ENCODE peak calls at places on chromosomes 7 and 10, in six cellular contexts. K is ascending aorta, Z is PC-3, R is esophagus squamous epithelium, T is heart right ventricle, L is neuronal stem cell. H is an unnamed sample. For H3K4me1, the result is how much of the 10 kb centered on the place peaks cover.

GRCh38 chr10:17003151-17003550 is 126.5 kb downstream of the CUBN start:
- DNase-seq in L (no peak), R (no peak), K (no peak), T (no peak), Z (no peak), H (peak)

GRCh38 chr10:86632009-86632800 is 22.1 kb upstream of the OPN4 start:
- DNase-seq in L (peak), T (peak), R (no peak), K (no peak), Z (no peak), H (no peak)

GRCh38 chr10:63206997-63207952 is 74.1 kb downstream of the NRBF2 start:
- DNase-seq in K (no peak), T (peak), R (no peak), Z (no peak), L (no peak), H (no peak)

GRCh38 chr7:64888561-64888900 is 14.5 kb upstream of the ZNF273 start:
- DNase-seq in T (no peak), L (no peak), R (no peak), K (no peak), Z (no peak), H (no peak)

GRCh38 chr7:151008511-151009323 is 15.6 kb downstream of the ATG9B start:
- DNase-seq in R (no peak), Z (no peak), K (no peak), T (peak), L (no peak), H (peak)

GRCh38 chr10:31897506-31897905 is 31.1 kb downstream of the ARHGAP12 start:
- DNase-seq in K (no peak), L (no peak), T (no peak), R (no peak), Z (no peak), H (no peak)

GRCh38 chr7:22333680-22334141 is 23.2 kb downstream of the RAPGEF5 start:
- DNase-seq in R (no peak), Z (peak), L (no peak), K (no peak), T (no peak), H (no peak)

GRCh38 chr10:63491558-63492316 is 26.0 kb upstream of the JMJD1C start:
- DNase-seq in K (peak), L (no peak), T (peak), R (no peak), Z (peak), H (no peak)

GRCh38 chr10:32244421-32245207 is 102.3 kb downstream of the EPC1 start:
- DNase-seq in R (no peak), L (no peak), T (no peak), K (no peak), Z (no peak), H (no peak)

GRCh38 chr7:92769844-92770243 is 66.5 kb downstream of the CDK6 start:
- DNase-seq in K (no peak), T (no peak), L (no peak), R (no peak), Z (no peak), H (no peak)

GRCh38 chr7:583410-584121 is 63.9 kb upstream of the PDGFA start:
- DNase-seq in L (no peak), K (no peak), Z (no peak), R (no peak), T (no peak), H (no peak)

GRCh38 chr10:48993627-48994026 is 54.0 kb upstream of the LRRC18 start:
- DNase-seq in K (no peak), R (no peak), Z (no peak), T (no peak), L (no peak), H (no peak)

GRCh38 chr10:86918022-86918471 is 39.4 kb downstream of the MMRN2 start:
- DNase-seq in Z (no peak), R (no peak), T (no peak), L (no peak), K (no peak), H (no peak)

GRCh38 chr10:89251417-89252224 is at the start of gene LIPA:
- DNase-seq in T (peak), L (peak), R (peak), Z (peak), K (peak), H (peak)

GRCh38 chr7:111067251-111067650 is 23.7 kb upstream of the LRRN3 start:
- DNase-seq in Z (no peak), R (no peak), T (no peak), L (no peak), K (no peak), H (no peak)

GRCh38 chr10:91088300-91089140 is 131.9 kb upstream of the PCGF5 start:
- DNase-seq in Z (peak), R (no peak), L (no peak), K (no peak), T (peak), H (no peak)

GRCh38 chr10:93190377-93190776 is 116.7 kb downstream of the CYP26A1 start:
- DNase-seq in Z (no peak), T (no peak), L (no peak), R (no peak), K (no peak), H (no peak)

GRCh38 chr7:35874881-35875280 is 74.0 kb downstream of the SEPTIN7 start:
- DNase-seq in L (no peak), R (no peak), Z (no peak), T (no peak), K (no peak), H (no peak)

GRCh38 chr7:130896898-130897514 is 163.0 kb upstream of the KLF14 start:
- DNase-seq in L (peak), K (peak), R (no peak), T (peak), Z (peak), H (peak)

DNA sequence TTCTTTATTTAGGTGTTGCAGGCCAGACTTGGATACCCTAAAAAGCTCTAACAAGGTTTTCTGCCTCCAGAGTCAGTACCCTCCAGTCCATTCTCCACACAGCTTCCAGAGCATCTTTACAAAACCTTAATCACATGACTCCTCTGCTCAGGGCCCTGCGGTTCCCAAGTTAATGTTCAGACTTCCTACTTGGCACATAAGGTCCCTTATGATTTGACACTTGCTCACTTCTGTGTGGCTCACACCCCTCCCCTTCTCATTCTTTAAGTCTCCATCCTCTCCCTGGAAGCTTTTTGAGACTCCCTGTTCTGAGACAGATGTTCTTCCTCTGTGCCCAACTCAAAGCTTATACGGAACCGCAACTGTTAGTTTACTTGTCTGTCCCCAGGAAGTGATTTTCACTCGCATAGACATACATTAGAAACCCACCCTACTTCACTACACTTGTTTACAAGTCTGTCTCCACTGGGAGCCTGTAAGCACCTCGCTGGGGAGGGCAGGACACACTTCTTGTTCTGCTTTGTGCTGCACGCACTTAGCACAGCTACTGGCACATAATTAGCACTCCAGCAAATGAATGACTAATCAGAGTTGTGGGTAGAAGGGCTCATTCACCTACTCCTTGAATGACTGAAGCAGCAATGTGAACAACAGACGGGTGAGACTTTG is 154.3 kb upstream of the LAMB4 start:
- DNase-seq in T (no peak), R (no peak), K (no peak), L (no peak), Z (no peak), H (no peak)
- H3K4me1 ChIP-seq in T (under half), R (under half), K (under half), L (under half), Z (under half), H (under half)

GRCh38 chr10:102114861-102115618 is 5.1 kb downstream of the LDB1 start:
- DNase-seq in L (peak), R (no peak), Z (peak), T (peak), K (peak), H (peak)

GRCh38 chr10:102115775-102116174 is 4.4 kb downstream of the LDB1 start:
- DNase-seq in Z (no peak), K (no peak), L (no peak), R (no peak), T (no peak), H (no peak)

GRCh38 chr10:102112210-102112817 is 7.9 kb downstream of the LDB1 start:
- DNase-seq in K (no peak), T (no peak), L (no peak), R (no peak), Z (no peak), H (no peak)

GRCh38 chr10:102113261-102113955 is 6.8 kb downstream of the LDB1 start:
- DNase-seq in K (no peak), L (no peak), R (no peak), T (no peak), Z (no peak), H (no peak)

DNA sequence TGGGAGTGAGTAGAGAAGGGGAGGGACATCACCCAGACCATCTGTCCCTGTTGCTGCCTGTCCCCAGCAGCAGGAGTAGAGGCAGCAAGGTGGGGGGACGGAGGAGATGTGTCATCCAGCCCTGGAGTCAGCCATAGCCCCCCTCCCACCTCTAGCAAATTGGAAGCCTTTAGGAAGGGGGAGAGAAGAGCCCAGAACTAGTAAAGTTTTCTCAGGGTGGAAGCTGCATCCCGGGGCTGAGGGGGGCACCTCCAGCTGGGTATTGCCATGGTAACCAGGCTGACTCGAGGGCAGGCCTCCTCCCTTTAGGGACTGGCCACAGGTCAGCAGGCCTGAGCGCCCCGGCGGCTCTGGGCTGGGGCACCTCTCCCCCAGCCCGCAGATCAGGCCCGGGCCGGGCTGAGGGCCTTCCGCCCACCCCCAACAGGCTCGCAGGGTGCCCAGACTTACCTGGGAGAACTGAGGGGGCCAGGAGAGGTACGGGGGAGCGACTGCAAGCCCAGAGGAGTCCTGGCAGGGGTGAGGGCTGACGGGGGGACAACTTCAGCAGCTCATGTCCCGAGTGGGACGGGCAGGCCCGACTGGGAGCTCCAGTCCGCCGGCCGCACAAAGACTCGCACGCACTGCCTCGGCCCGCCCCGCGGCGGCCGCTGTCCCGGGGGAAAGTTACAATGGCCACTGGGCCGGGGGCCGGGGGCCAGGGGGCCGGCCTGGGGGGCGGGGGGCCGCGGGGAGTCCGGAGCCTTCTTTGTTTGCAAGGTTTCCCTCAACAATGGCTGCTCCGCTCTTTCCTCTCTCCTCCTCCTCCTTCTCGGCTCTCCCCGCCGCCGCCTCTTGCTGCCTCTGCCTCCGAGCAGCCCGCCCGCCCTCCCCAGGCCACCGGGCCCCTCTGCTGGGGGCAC is 6.0 kb downstream of the LDB1 start:
- DNase-seq in Z (no peak), R (no peak), T (no peak), L (no peak), K (no peak), H (no peak)
- H3K4me1 ChIP-seq in Z (under half), R (half or more), T (half or more), L (under half), K (half or more), H (half or more)

GRCh38 chr10:44955408-44956070 is 4.1 kb upstream of the RASSF4 start:
- DNase-seq in R (no peak), T (peak), K (peak), L (no peak), Z (no peak), H (no peak)

GRCh38 chr10:44956717-44957706 is 2.6 kb upstream of the RASSF4 start:
- DNase-seq in Z (no peak), L (no peak), T (peak), K (peak), R (no peak), H (no peak)

GRCh38 chr10:44954962-44955361 is 4.6 kb upstream of the RASSF4 start:
- DNase-seq in L (no peak), K (no peak), T (no peak), R (no peak), Z (no peak), H (no peak)

GRCh38 chr10:44958196-44958896 is 1.3 kb upstream of the RASSF4 start:
- DNase-seq in K (peak), Z (peak), T (peak), L (no peak), R (no peak), H (no peak)

GRCh38 chr10:44956176-44956575 is 3.4 kb upstream of the RASSF4 start:
- DNase-seq in T (peak), L (no peak), K (peak), Z (no peak), R (no peak), H (no peak)
- H3K4me1 ChIP-seq in T (under half), L (under half), K (under half), Z (under half), R (under half), H (under half)

DNA sequence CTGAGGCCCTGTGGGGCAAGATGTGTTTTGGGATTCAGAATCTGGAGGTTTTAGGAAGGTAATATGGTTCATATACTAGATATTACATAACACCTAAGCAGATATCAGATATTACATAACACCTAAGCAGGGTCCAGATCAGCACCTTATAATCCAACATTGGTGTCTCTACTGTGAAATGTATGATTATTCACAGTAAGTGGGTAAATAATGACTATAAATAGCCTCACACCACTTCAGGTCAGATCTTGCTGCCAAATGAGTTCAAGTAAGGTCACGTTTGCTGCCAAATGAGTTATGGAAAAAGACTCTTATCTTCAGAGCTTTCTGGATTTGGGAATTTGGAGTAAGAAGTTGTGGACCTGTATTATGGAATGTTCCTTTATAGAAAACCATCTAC is 14.6 kb downstream of the ADRB1 start:
- DNase-seq in Z (no peak), K (no peak), R (no peak), T (no peak), L (no peak), H (no peak)
- H3K4me1 ChIP-seq in Z (under half), K (under half), R (under half), T (under half), L (under half), H (under half)

H was measured in effector memory CD4-positive, alpha-beta T cell.